ENCODE peak calls at places on chromosomes 12 and 14, in ten cellular contexts. G is body of pancreas, N is tibial artery, L is ovary, K is fibroblast of pulmonary artery, B is testis, T is uterus, S is GM12878, F is stomach, O is astrocyte of the cerebellum. C is an unnamed sample.

GRCh38 chr14:102573591-102574046 is 18.8 kb upstream of the RCOR1 start:
- DNase-seq in N (no peak), G (no peak), T (no peak), S (no peak), L (no peak), F (no peak), B (no peak), O (no peak), K (no peak), C (no peak)

GRCh38 chr12:62522984-62523383 is 56.4 kb downstream of the MON2 start:
- DNase-seq in G (no peak), K (peak), F (no peak), S (no peak), L (no peak), O (no peak), B (no peak), N (no peak), T (no peak), C (no peak)

GRCh38 chr14:103023881-103024473 is 33.4 kb downstream of the CDC42BPB start:
- DNase-seq in O (no peak), K (peak), N (no peak), F (no peak), B (no peak), S (no peak), L (no peak), G (no peak), T (no peak), C (peak)

GRCh38 chr14:103007555-103007954 is 49.8 kb downstream of the CDC42BPB start:
- DNase-seq in G (no peak), N (no peak), T (no peak), K (no peak), B (no peak), F (no peak), L (no peak), O (no peak), S (no peak), C (no peak)

GRCh38 chr14:61653507-61653906 is 41.8 kb upstream of the HIF1A start:
- DNase-seq in K (peak), L (peak), T (peak), G (no peak), S (no peak), F (no peak), N (peak), O (no peak), B (peak), C (no peak)

GRCh38 chr14:93035917-93036651 is 79.6 kb downstream of the ITPK1 start:
- DNase-seq in O (no peak), N (no peak), T (peak), B (peak), K (peak), G (no peak), S (no peak), L (peak), F (no peak), C (no peak)

GRCh38 chr14:105581551-105582341 is 55.4 kb downstream of the TMEM121 start:
- DNase-seq in F (no peak), B (no peak), G (no peak), N (no peak), K (no peak), S (peak), O (no peak), T (no peak), L (no peak), C (no peak)

GRCh38 chr14:106556665-106557289 is 1030.4 kb downstream of the TMEM121 start:
- DNase-seq in B (peak), O (no peak), F (peak), T (no peak), G (peak), N (no peak), S (no peak), K (no peak), L (no peak), C (no peak)

GRCh38 chr14:94471045-94471444 is 5.0 kb downstream of the SERPINA9 start:
- DNase-seq in K (no peak), N (no peak), B (no peak), F (no peak), L (no peak), G (no peak), T (no peak), O (no peak), S (no peak), C (no peak)

GRCh38 chr14:31934767-31935266 is 142.3 kb upstream of the ARHGAP5 start:
- DNase-seq in S (no peak), F (no peak), G (peak), L (peak), B (peak), N (no peak), T (no peak), K (peak), O (no peak), C (peak)

GRCh38 chr12:28583771-28584261 is 393.6 kb downstream of the CCDC91 start:
- DNase-seq in B (no peak), K (peak), G (no peak), S (no peak), O (peak), L (no peak), F (no peak), T (no peak), N (no peak), C (peak)

GRCh38 chr12:116508145-116509121 is 50.7 kb upstream of the MAP1LC3B2 start:
- DNase-seq in B (peak), F (no peak), O (no peak), T (peak), L (peak), S (no peak), K (peak), G (no peak), N (no peak), C (no peak)

GRCh38 chr12:45732250-45732649 is 2.7 kb downstream of the ARID2 start:
- DNase-seq in L (no peak), S (no peak), N (no peak), T (no peak), G (no peak), B (no peak), F (no peak), K (peak), O (no peak), C (no peak)

GRCh38 chr12:46450279-46450748 is 77.7 kb upstream of the SLC38A2 start:
- DNase-seq in F (peak), L (peak), O (no peak), N (peak), G (peak), T (peak), S (no peak), B (peak), K (peak), C (no peak)

GRCh38 chr12:38469689-38470088 is 153.1 kb downstream of the ALG10B start:
- DNase-seq in O (no peak), B (no peak), N (no peak), F (no peak), S (no peak), K (no peak), L (no peak), G (no peak), T (no peak), C (no peak)

GRCh38 chr14:102055181-102055901 is 31.5 kb downstream of the HSP90AA1 start:
- DNase-seq in T (no peak), K (peak), N (no peak), O (peak), S (no peak), L (no peak), F (no peak), G (no peak), B (no peak), C (peak)

GRCh38 chr12:118544569-118544968 is 168.2 kb downstream of the SUDS3 start:
- DNase-seq in L (no peak), T (no peak), O (no peak), G (no peak), F (no peak), N (no peak), K (no peak), S (no peak), B (no peak), C (peak)

GRCh38 chr12:49098035-49098451 is 3.4 kb upstream of the DHH start:
- DNase-seq in O (no peak), S (no peak), G (peak), N (peak), T (no peak), F (peak), L (no peak), K (peak), B (peak), C (no peak)

GRCh38 chr12:42483534-42483857 is 106.0 kb downstream of the PRICKLE1 start:
- DNase-seq in T (peak), K (no peak), G (no peak), S (no peak), F (no peak), O (no peak), L (peak), B (peak), N (no peak), C (no peak)

GRCh38 chr12:126747530-126748149 is 1519.3 kb upstream of the TMEM132C start:
- DNase-seq in N (no peak), O (no peak), S (no peak), B (peak), T (no peak), G (peak), L (no peak), F (peak), K (peak), C (no peak)

GRCh38 chr14:58738189-58738836 is 100.6 kb downstream of the DACT1 start:
- DNase-seq in F (no peak), K (peak), L (no peak), O (peak), N (no peak), T (no peak), G (no peak), B (no peak), S (no peak), C (peak)

GRCh38 chr12:56104815-56105476 is 587 bp downstream of the PA2G4 start:
- DNase-seq in L (no peak), G (no peak), S (no peak), N (no peak), B (no peak), K (no peak), T (no peak), F (peak), O (no peak), C (no peak)

GRCh38 chr14:21867541-21867940 is 193.9 kb upstream of the OR4E1 start:
- DNase-seq in F (no peak), B (no peak), T (no peak), S (no peak), O (no peak), N (no peak), K (peak), G (no peak), L (no peak), C (no peak)

GRCh38 chr14:87824261-87824660 is 168.7 kb downstream of the GALC start:
- DNase-seq in O (no peak), G (no peak), T (no peak), K (no peak), F (no peak), S (no peak), L (no peak), B (no peak), N (no peak), C (no peak)

GRCh38 chr12:47781479-47782371 is 8.7 kb downstream of the SLC48A1 start:
- DNase-seq in N (no peak), G (no peak), B (no peak), T (no peak), F (no peak), S (no peak), K (no peak), O (no peak), L (no peak), C (no peak)

GRCh38 chr14:68911594-68912227 is 67.4 kb downstream of the ACTN1 start:
- DNase-seq in F (peak), K (peak), N (peak), B (peak), O (peak), L (peak), G (peak), T (peak), S (no peak), C (no peak)

GRCh38 chr12:26126340-26127284 is 1.8 kb upstream of the BHLHE41 start:
- DNase-seq in L (peak), K (peak), O (no peak), G (peak), T (peak), N (peak), F (peak), S (no peak), B (peak), C (peak)

GRCh38 chr14:74913986-74914573 is 9.0 kb downstream of the RPS6KL1 start:
- DNase-seq in F (peak), O (peak), B (peak), N (peak), G (peak), K (peak), S (no peak), T (peak), L (peak), C (no peak)

GRCh38 chr12:82527165-82527780 is 159.4 kb upstream of the TMTC2 start:
- DNase-seq in S (no peak), B (peak), O (peak), N (no peak), T (no peak), K (peak), F (no peak), L (no peak), G (peak), C (peak)

GRCh38 chr12:114096461-114096860 is 130.3 kb upstream of the RBM19 start:
- DNase-seq in S (no peak), K (no peak), T (no peak), N (no peak), G (no peak), O (no peak), B (no peak), L (no peak), F (no peak), C (peak)

GRCh38 chr14:75619598-75619997 is 41.1 kb downstream of the ERG28 start:
- DNase-seq in N (no peak), L (no peak), O (no peak), K (no peak), G (no peak), S (no peak), T (no peak), B (no peak), F (no peak), C (no peak)

GRCh38 chr14:38469156-38469555 is 213.3 kb upstream of the CLEC14A start:
- DNase-seq in F (no peak), B (no peak), G (no peak), S (no peak), T (no peak), O (no peak), K (peak), N (no peak), L (no peak), C (peak)

GRCh38 chr14:61524211-61524806 is 171.0 kb upstream of the HIF1A start:
- DNase-seq in K (peak), O (no peak), F (no peak), B (no peak), L (no peak), G (no peak), N (no peak), S (no peak), T (no peak), C (no peak)

GRCh38 chr12:50425859-50426258 is 25.2 kb downstream of the LARP4 start:
- DNase-seq in G (no peak), B (no peak), K (no peak), O (no peak), T (no peak), F (no peak), N (no peak), S (no peak), L (no peak), C (no peak)

GRCh38 chr12:96208346-96208745 is 14.2 kb downstream of the ELK3 start:
- DNase-seq in F (no peak), T (no peak), B (no peak), N (no peak), L (no peak), S (no peak), G (no peak), O (no peak), K (peak), C (peak)

GRCh38 chr14:101063121-101063520 is 159.6 kb upstream of the RTL1 start:
- DNase-seq in L (no peak), B (no peak), O (no peak), N (no peak), K (no peak), S (no peak), F (no peak), T (no peak), G (no peak), C (no peak)

DNA sequence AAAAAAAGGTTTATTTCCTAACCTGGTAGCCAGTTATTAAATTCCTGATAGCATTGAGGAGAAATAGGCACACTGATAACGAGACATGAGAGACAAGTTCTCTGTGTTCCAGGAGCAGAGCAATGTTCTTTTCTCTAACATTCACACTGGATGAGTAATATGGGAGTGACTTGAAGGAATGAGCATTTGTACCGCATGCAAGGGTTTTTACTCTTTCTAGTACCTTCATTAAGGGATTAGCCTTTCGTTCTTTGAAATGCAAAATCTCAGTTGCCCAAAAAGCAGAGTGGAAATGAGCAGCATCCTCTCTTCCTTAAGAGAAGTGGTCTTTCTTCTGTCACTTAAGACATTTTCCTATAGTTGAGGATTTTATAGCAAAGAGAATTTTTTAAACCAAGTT is 54.7 kb downstream of the FGD4 start:
- DNase-seq in S (no peak), B (no peak), T (no peak), N (no peak), K (peak), G (no peak), O (peak), L (no peak), F (no peak), C (no peak)
- H3K4me3 ChIP-seq in S (no peak), B (no peak), T (no peak), N (no peak), K (peak), G (no peak), O (no peak), L (no peak), F (no peak), C (no peak)

GRCh38 chr12:90106568-90106967 is 397.9 kb upstream of the ATP2B1 start:
- DNase-seq in F (no peak), N (no peak), B (no peak), T (no peak), O (no peak), S (no peak), L (no peak), G (no peak), K (no peak), C (no peak)

GRCh38 chr12:90112668-90113067 is 404.0 kb upstream of the ATP2B1 start:
- DNase-seq in K (no peak), O (no peak), L (no peak), T (no peak), G (no peak), N (no peak), F (no peak), B (no peak), S (no peak), C (no peak)

GRCh38 chr12:90111646-90112565 is 403.3 kb upstream of the ATP2B1 start:
- DNase-seq in T (no peak), N (no peak), G (no peak), L (no peak), B (no peak), F (no peak), S (no peak), K (no peak), O (no peak), C (no peak)
- H3K4me3 ChIP-seq in T (no peak), N (no peak), G (no peak), L (no peak), B (no peak), F (no peak), S (no peak), K (no peak), O (no peak), C (no peak)

GRCh38 chr14:96762650-96763049 is 34.5 kb upstream of the VRK1 start:
- DNase-seq in G (no peak), N (no peak), F (no peak), T (no peak), K (peak), S (peak), O (no peak), L (no peak), B (peak), C (peak)
- H3K4me3 ChIP-seq in G (no peak), N (no peak), F (no peak), T (no peak), K (no peak), S (peak), O (no peak), L (no peak), B (no peak), C (no peak)

GRCh38 chr14:33230016-33230415 is 291.3 kb downstream of the NPAS3 start:
- DNase-seq in S (no peak), O (no peak), N (no peak), T (no peak), G (no peak), F (no peak), K (no peak), B (no peak), L (no peak), C (no peak)

DNA sequence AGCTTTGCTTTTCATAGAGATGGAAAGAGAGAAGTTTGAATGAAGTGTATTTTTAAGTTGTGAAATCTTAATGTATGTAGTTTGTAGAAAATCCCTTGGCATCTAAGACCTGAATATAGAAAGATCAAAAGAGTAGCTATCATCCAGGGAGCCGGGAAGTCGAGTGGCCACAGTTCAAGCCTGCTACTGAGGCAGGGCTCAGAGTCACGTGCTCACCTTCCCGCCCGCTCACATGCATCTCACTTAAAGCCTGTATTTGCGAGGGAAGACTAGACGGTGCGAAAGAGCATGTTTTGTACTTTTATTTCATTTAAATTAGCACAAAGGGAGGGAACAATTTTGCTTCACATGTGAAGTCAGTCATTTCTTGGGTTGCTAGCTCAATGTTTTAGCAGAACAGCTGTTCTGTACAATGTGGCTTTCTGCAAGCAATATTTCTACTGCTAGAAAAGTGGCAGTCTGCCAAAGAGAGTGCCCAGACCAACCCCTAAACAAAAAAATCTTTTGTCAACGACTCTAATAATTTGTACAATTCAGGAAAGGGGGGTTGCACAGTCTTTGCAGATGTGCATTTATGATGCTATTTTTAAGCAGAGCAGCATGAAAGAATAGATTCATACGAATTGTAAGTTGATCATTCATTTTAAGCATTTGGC is 290.7 kb downstream of the NPAS3 start:
- DNase-seq in T (no peak), B (no peak), F (no peak), K (peak), N (no peak), L (no peak), O (no peak), S (no peak), G (no peak), C (peak)
- H3K4me3 ChIP-seq in T (no peak), B (no peak), F (no peak), K (no peak), N (no peak), L (no peak), O (no peak), S (no peak), G (no peak), C (no peak)

GRCh38 chr12:6615802-6616201 is 8.6 kb upstream of the CHD4 start:
- DNase-seq in S (no peak), B (no peak), K (no peak), G (no peak), O (no peak), L (no peak), N (no peak), T (no peak), F (no peak), C (no peak)

GRCh38 chr12:6614513-6615177 is 7.5 kb upstream of the CHD4 start:
- DNase-seq in K (peak), T (no peak), S (no peak), N (no peak), G (no peak), L (no peak), B (no peak), O (no peak), F (no peak), C (no peak)

GRCh38 chr12:6620885-6621274 is 13.7 kb upstream of the CHD4 start:
- DNase-seq in N (no peak), F (no peak), O (no peak), B (no peak), T (no peak), G (no peak), K (no peak), L (no peak), S (no peak), C (no peak)

GRCh38 chr12:6618483-6618882 is 11.3 kb upstream of the CHD4 start:
- DNase-seq in S (no peak), K (no peak), B (no peak), G (no peak), N (no peak), F (no peak), L (no peak), T (no peak), O (no peak), C (no peak)

DNA sequence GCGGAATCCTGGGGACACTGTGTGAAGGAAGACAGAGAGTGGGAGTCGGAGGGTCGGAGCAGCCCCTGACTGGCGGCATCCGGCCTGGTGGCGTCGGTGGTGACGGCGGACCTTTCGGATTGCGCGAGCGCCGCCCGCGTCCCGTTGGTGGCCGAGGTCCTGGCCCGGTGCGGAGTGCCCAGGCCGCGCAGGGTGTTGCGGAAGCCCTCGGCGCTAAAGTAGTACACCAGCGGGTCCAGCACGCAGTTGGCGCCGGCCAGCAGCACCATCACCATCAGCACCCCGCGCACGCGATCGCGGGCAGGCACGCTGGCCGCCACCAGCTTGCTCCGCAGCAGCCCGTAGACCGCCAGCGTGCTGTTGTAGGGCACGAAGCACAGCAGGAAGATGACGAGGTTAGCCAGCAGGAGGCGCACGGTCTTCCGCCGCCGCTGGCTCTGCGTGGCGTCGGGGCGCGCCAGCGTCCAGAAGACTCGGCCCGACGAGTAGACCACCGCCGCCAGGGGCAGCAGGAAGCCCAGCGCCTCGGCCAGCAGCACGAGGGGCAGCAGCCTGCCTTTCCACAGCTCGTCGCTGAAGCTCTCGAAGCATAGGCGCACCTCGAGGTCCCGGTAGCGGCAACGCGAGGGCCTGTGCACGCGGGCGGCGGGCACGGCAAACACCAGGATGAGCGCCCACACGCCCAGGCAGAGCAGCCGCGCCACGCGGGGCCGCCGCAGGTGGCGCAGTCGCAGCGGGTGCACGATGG is 13.1 kb upstream of the CHD4 start:
- DNase-seq in L (no peak), N (no peak), S (no peak), T (peak), B (peak), G (peak), O (no peak), F (no peak), K (peak), C (no peak)
- H3K4me3 ChIP-seq in L (no peak), N (no peak), S (no peak), T (no peak), B (peak), G (no peak), O (no peak), F (peak), K (no peak), C (peak)